ENCODE peak calls at places on chromosome 13, in eight cellular contexts. Y is GM12865; O is dorsolateral prefrontal cortex; W is breast epithelium; J is CD4-positive, CD25-positive, alpha-beta regulatory T cell; T is foreskin fibroblast; Q is thoracic aorta; D is PC-9. B is an unnamed sample.

GRCh38 chr13:98890186-98890585 is 87.7 kb downstream of the DOCK9 start:
- DNase-seq in Y (no peak), O (peak; percentile 57), W (no peak), J (no peak), T (peak; percentile 80), Q (no peak), D (peak; percentile 52), B (peak; percentile 93)

GRCh38 chr13:20159646-20160345 is 1.1 kb downstream of the GJA3 start:
- DNase-seq in Y (no peak), O (no peak), W (no peak), J (peak; percentile 12), T (no peak), Q (no peak), D (no peak), B (no peak)

GRCh38 chr13:22505489-22505888 is 675.3 kb upstream of the SGCG start:
- DNase-seq in Y (no peak), O (no peak), W (no peak), J (no peak), T (no peak), Q (no peak), D (no peak), B (no peak)

GRCh38 chr13:26344980-26345379 is 91.1 kb downstream of the CDK8 start:
- DNase-seq in Y (no peak), O (no peak), W (no peak), J (no peak), T (peak; percentile 3), Q (no peak), D (no peak), B (no peak)

GRCh38 chr13:39616087-39616694 is 13.2 kb upstream of the LHFPL6 start:
- DNase-seq in Y (peak; percentile 74), O (no peak), W (peak; percentile 21), J (peak; percentile 43), T (peak; percentile 83), Q (no peak), D (no peak), B (peak; percentile 41)

GRCh38 chr13:46721054-46721453 is 75.9 kb downstream of the ESD start:
- DNase-seq in Y (peak; percentile 53), O (peak; percentile 47), W (no peak), J (peak; percentile 45), T (peak; percentile 76), Q (no peak), D (peak; percentile 37), B (peak; percentile 52)

GRCh38 chr13:39784347-39784746 is 128.9 kb downstream of the COG6 start:
- DNase-seq in Y (no peak), O (no peak), W (no peak), J (no peak), T (peak; percentile 16), Q (no peak), D (no peak), B (no peak)

GRCh38 chr13:49026851-49027250 is 51.1 kb downstream of the FNDC3A start:
- DNase-seq in Y (no peak), O (no peak), W (no peak), J (no peak), T (no peak), Q (no peak), D (no peak), B (no peak)

GRCh38 chr13:98406971-98407370 is 169.9 kb downstream of the STK24 start:
- DNase-seq in Y (no peak), O (no peak), W (no peak), J (no peak), T (no peak), Q (no peak), D (no peak), B (no peak)

GRCh38 chr13:31201341-31202024 is 1.7 kb downstream of the B3GLCT start:
- DNase-seq in Y (no peak), O (no peak), W (no peak), J (no peak), T (peak; percentile 83), Q (no peak), D (no peak), B (no peak)

GRCh38 chr13:95298169-95298940 is 2.9 kb downstream of the ABCC4 start:
- DNase-seq in Y (no peak), O (no peak), W (no peak), J (no peak), T (no peak), Q (no peak), D (no peak), B (no peak)

GRCh38 chr13:95087746-95088305 is 213.4 kb downstream of the ABCC4 start:
- DNase-seq in Y (no peak), O (no peak), W (no peak), J (no peak), T (peak; percentile 47), Q (no peak), D (no peak), B (no peak)

GRCh38 chr13:103351035-103351828 is 285.0 kb upstream of the SLC10A2 start:
- DNase-seq in Y (no peak), O (no peak), W (no peak), J (no peak), T (peak; percentile 53), Q (no peak), D (no peak), B (peak; percentile 9)

GRCh38 chr13:97249093-97249787 is 27.1 kb downstream of the MBNL2 start:
- DNase-seq in Y (no peak), O (no peak), W (no peak), J (no peak), T (no peak), Q (no peak), D (no peak), B (no peak)

GRCh38 chr13:79194272-79194671 is 211.8 kb downstream of the RBM26 start:
- DNase-seq in Y (peak; percentile 93), O (no peak), W (no peak), J (peak; percentile 58), T (no peak), Q (no peak), D (no peak), B (peak; percentile 16)

GRCh38 chr13:44050450-44051063 is 170.9 kb downstream of the LACC1 start:
- DNase-seq in Y (peak; percentile 31), O (no peak), W (no peak), J (peak; percentile 38), T (peak; percentile 64), Q (no peak), D (no peak), B (peak; percentile 62)

GRCh38 chr13:107835339-107836018 is 379.9 kb downstream of the LIG4 start:
- DNase-seq in Y (no peak), O (no peak), W (no peak), J (no peak), T (peak; percentile 3), Q (no peak), D (peak; percentile 99), B (no peak)
- H3K4me3 ChIP-seq in Y (no peak overlapping the region), O (no peak overlapping the region), W (no peak overlapping the region), J (no peak overlapping the region), T (no peak overlapping the region), Q (no peak overlapping the region), D (peak overlapping the region; percentile 22), B (no peak overlapping the region)

DNA sequence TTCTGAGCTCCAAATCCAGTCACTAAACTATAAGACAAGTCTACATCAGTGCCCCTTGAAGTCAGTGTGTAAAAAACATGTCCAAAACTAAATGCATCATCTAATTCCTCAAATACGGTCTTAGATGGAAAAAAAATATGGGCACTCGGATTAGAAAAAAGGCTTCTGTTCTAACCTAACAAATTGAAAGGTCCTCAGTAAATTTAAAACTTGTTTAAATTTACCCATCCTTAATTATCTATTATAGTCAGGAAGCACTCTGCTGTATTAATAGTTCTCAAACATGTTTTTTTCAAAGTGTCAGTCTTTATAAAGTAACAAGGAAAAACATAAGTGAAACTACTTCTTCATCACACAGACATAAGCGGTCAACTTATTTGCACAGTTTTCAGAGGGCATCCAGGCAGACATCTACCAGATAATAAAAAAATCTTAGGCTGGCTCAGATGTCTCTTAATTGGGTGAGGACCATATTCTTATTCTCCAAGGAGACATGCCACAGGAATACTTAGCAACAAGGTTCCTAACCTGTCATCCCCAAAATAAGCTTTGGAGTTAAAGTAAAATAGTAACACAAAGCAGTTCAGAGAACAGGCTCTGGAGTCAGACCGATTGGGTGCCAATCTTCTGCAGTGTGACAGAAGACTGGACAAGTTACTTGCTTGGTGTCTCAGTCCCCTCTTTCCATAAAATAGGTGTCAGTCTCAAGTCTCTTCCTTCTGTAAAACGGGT is 33.4 kb downstream of the ELF1 start:
- DNase-seq in Y (no peak), O (no peak), W (no peak), J (no peak), T (no peak), Q (no peak), D (no peak), B (no peak)
- H3K4me3 ChIP-seq in Y (peak overlapping the region; percentile 72), O (peak overlapping the region; percentile 47), W (no peak overlapping the region), J (peak overlapping the region; percentile 100), T (no peak overlapping the region), Q (peak overlapping the region; percentile 7), D (no peak overlapping the region), B (peak overlapping the region; percentile 1)

DNA sequence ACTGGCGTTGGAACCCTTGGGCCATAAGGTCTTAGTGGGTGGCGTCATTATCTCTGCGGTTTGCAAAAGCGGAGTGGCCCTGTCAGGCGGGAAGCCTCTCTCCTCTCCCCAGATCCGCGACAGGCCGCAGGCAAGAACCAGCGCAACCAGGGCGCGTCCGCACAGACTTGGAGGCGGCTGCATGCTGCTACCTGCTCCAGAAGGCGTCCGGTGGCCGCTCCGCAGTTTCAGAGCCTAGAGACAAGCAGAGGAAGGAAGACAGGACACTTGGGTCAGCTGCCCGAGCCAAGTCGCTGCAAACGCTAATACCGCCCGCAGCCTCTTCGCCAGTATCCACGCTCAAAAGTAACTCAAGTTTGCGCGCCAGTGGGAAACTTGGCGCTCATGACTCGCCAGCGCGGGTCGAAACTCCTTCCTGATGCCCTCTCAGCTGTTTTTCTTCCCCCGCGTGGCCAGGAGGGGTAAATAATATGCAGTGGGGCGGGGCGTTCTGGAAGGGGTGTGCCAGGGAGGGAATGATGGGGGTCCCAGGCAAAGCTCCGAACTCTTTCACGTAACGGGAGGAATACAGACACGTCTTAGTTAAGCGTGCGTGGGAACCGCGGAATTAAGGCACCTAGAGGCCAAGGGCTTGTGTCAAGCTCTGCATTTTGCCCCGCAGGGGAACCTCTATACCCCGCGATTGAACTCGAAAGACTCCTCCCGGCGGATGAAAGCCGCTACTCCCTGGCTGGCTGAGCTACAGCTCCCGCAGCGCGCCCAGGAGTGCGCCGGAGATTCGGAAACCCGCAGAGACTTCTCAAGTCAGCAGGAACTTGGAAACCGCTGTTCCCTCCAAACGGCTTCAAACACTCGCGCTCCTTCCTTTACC is at the start of gene EDNRB:
- DNase-seq in Y (peak; percentile 25), O (peak; percentile 53), W (no peak), J (no peak), T (peak; percentile 28), Q (no peak), D (no peak), B (no peak)
- H3K4me3 ChIP-seq in Y (peak within 1 kb of the TSS; percentile 55), O (peak within 1 kb of the TSS; percentile 70), W (peak within 1 kb of the TSS; percentile 52), J (no peak within 1 kb of the TSS), T (peak within 1 kb of the TSS; percentile 12), Q (peak within 1 kb of the TSS; percentile 70), D (no peak within 1 kb of the TSS), B (peak within 1 kb of the TSS; percentile 1)

GRCh38 chr13:113124211-113125025 is 1.8 kb downstream of the F10 start:
- DNase-seq in Y (no peak), O (peak; percentile 25), W (no peak), J (no peak), T (no peak), Q (no peak), D (no peak), B (no peak)

GRCh38 chr13:113121183-113121927 is 1.2 kb upstream of the F10 start:
- DNase-seq in Y (no peak), O (peak; percentile 26), W (no peak), J (no peak), T (no peak), Q (no peak), D (no peak), B (no peak)

GRCh38 chr13:113122571-113123225 is at the start of gene F10:
- DNase-seq in Y (no peak), O (peak; percentile 20), W (no peak), J (no peak), T (peak; percentile 95), Q (no peak), D (no peak), B (peak; percentile 94)

GRCh38 chr13:113121928-113122420 is 625 bp upstream of the F10 start:
- DNase-seq in Y (no peak), O (peak; percentile 25), W (no peak), J (no peak), T (no peak), Q (no peak), D (no peak), B (no peak)

GRCh38 chr13:113123226-113124150 is 889 bp downstream of the F10 start:
- DNase-seq in Y (no peak), O (peak; percentile 27), W (no peak), J (no peak), T (peak; percentile 38), Q (no peak), D (no peak), B (no peak)
- H3K4me3 ChIP-seq in Y (no peak overlapping the region), O (no peak overlapping the region), W (peak overlapping the region; percentile 32), J (no peak overlapping the region), T (peak overlapping the region; percentile 42), Q (no peak overlapping the region), D (no peak overlapping the region), B (no peak overlapping the region)

B was measured in small intestine.